ENCODE peak calls at places on chromosomes 13 and 19, in ten cellular contexts. O, N, R, F, B, X, H, U, K and I are unnamed samples.

GRCh38 chr19:643736-644135 is 4.1 kb downstream of the FGF22 start:
- DNase-seq in O (no peak), N (no peak), R (no peak), F (no peak), B (no peak), X (no peak), H (no peak), U (no peak), K (no peak), I (no peak)

GRCh38 chr19:40467007-40467565 is 285 bp downstream of the SPTBN4 start:
- DNase-seq in O (no peak), N (peak), R (no peak), F (peak), B (no peak), X (no peak), H (no peak), U (no peak), K (no peak), I (no peak)

GRCh38 chr19:19647037-19647835 is 3.8 kb upstream of the GMIP start:
- DNase-seq in O (no peak), N (no peak), R (no peak), F (no peak), B (no peak), X (no peak), H (no peak), U (no peak), K (no peak), I (no peak)

GRCh38 chr19:32646556-32646955 is 28.4 kb downstream of the ANKRD27 start:
- DNase-seq in O (no peak), N (no peak), R (no peak), F (no peak), B (no peak), X (no peak), H (no peak), U (no peak), K (no peak), I (no peak)

GRCh38 chr13:86020350-86021002 is 221.3 kb upstream of the SLITRK6 start:
- DNase-seq in O (no peak), N (no peak), R (peak), F (no peak), B (no peak), X (peak), H (peak), U (no peak), K (no peak), I (no peak)

GRCh38 chr19:8617984-8618383 is 7.5 kb upstream of the ADAMTS10 start:
- DNase-seq in O (no peak), N (no peak), R (no peak), F (no peak), B (no peak), X (no peak), H (no peak), U (no peak), K (no peak), I (no peak)

GRCh38 chr19:31648347-31648746 is 299.1 kb upstream of the TSHZ3 start:
- DNase-seq in O (no peak), N (no peak), R (no peak), F (no peak), B (no peak), X (no peak), H (peak), U (no peak), K (no peak), I (no peak)

GRCh38 chr19:38634757-38635482 is 12.5 kb upstream of the ACTN4 start:
- DNase-seq in O (peak), N (peak), R (peak), F (peak), B (peak), X (no peak), H (no peak), U (no peak), K (peak), I (peak)

GRCh38 chr19:36152061-36152885 is at the start of gene COX7A1:
- DNase-seq in O (no peak), N (peak), R (no peak), F (peak), B (no peak), X (no peak), H (no peak), U (no peak), K (no peak), I (no peak)

GRCh38 chr19:54928299-54928698 is 19.0 kb downstream of the NLRP7 start:
- DNase-seq in O (no peak), N (no peak), R (no peak), F (no peak), B (no peak), X (no peak), H (no peak), U (no peak), K (no peak), I (no peak)

GRCh38 chr19:57800696-57801095 is 14.0 kb downstream of the ZNF552 start:
- DNase-seq in O (no peak), N (no peak), R (no peak), F (no peak), B (no peak), X (no peak), H (no peak), U (no peak), K (no peak), I (no peak)

GRCh38 chr13:43054803-43055802 is 31.7 kb downstream of the DNAJC15 start:
- DNase-seq in O (no peak), N (no peak), R (no peak), F (peak), B (peak), X (no peak), H (peak), U (no peak), K (no peak), I (no peak)

GRCh38 chr13:79212064-79212619 is 193.9 kb downstream of the RBM26 start:
- DNase-seq in O (no peak), N (no peak), R (peak), F (no peak), B (no peak), X (no peak), H (no peak), U (peak), K (no peak), I (no peak)

GRCh38 chr19:16232127-16232526 is 34.4 kb downstream of the AP1M1 start:
- DNase-seq in O (no peak), N (no peak), R (no peak), F (no peak), B (no peak), X (no peak), H (no peak), U (no peak), K (no peak), I (no peak)

GRCh38 chr13:40916207-40916998 is 102.7 kb downstream of the ELF1 start:
- DNase-seq in O (no peak), N (no peak), R (no peak), F (no peak), B (no peak), X (no peak), H (no peak), U (no peak), K (no peak), I (no peak)

GRCh38 chr13:94181461-94182107 is 297.9 kb downstream of the DCT start:
- DNase-seq in O (no peak), N (no peak), R (no peak), F (no peak), B (no peak), X (no peak), H (no peak), U (no peak), K (no peak), I (no peak)

GRCh38 chr13:47279956-47280355 is 383.1 kb upstream of the HTR2A start:
- DNase-seq in O (no peak), N (no peak), R (no peak), F (no peak), B (no peak), X (no peak), H (no peak), U (no peak), K (no peak), I (no peak)

GRCh38 chr19:14434157-14434501 is 1.0 kb downstream of the PKN1 start:
- DNase-seq in O (no peak), N (no peak), R (no peak), F (no peak), B (no peak), X (no peak), H (no peak), U (no peak), K (no peak), I (no peak)

GRCh38 chr13:63843766-63844699 is 2428.4 kb upstream of the PCDH20 start:
- DNase-seq in O (no peak), N (no peak), R (no peak), F (no peak), B (no peak), X (no peak), H (no peak), U (no peak), K (no peak), I (no peak)

GRCh38 chr19:45423589-45424190 is at the start of gene ERCC1:
- DNase-seq in O (peak), N (peak), R (peak), F (peak), B (peak), X (peak), H (peak), U (peak), K (peak), I (peak)

GRCh38 chr19:40502647-40503046 is 35.8 kb downstream of the SPTBN4 start:
- DNase-seq in O (no peak), N (no peak), R (no peak), F (peak), B (no peak), X (no peak), H (no peak), U (no peak), K (no peak), I (no peak)

GRCh38 chr13:74036373-74036772 is 97.8 kb downstream of the KLF12 start:
- DNase-seq in O (no peak), N (no peak), R (no peak), F (peak), B (no peak), X (peak), H (peak), U (no peak), K (no peak), I (no peak)

GRCh38 chr19:18674616-18675015 is 8.9 kb upstream of the CRTC1 start:
- DNase-seq in O (no peak), N (no peak), R (no peak), F (no peak), B (no peak), X (no peak), H (peak), U (no peak), K (no peak), I (no peak)

GRCh38 chr13:61898207-61898606 is 482.6 kb upstream of the PCDH20 start:
- DNase-seq in O (no peak), N (no peak), R (no peak), F (no peak), B (no peak), X (no peak), H (no peak), U (no peak), K (no peak), I (no peak)

GRCh38 chr19:19627442-19627715 is 641 bp downstream of the LPAR2 start:
- DNase-seq in O (no peak), N (no peak), R (no peak), F (no peak), B (peak), X (no peak), H (no peak), U (no peak), K (no peak), I (no peak)

GRCh38 chr19:8973501-8974091 is 36.6 kb downstream of the MUC16 start:
- DNase-seq in O (no peak), N (no peak), R (no peak), F (peak), B (no peak), X (no peak), H (no peak), U (no peak), K (no peak), I (no peak)

GRCh38 chr13:102654786-102655185 is 40.1 kb downstream of the METTL21C start:
- DNase-seq in O (no peak), N (no peak), R (no peak), F (no peak), B (no peak), X (no peak), H (no peak), U (no peak), K (no peak), I (no peak)

GRCh38 chr13:101623469-101624209 is 171.2 kb downstream of the ITGBL1 start:
- DNase-seq in O (no peak), N (no peak), R (no peak), F (no peak), B (no peak), X (no peak), H (no peak), U (no peak), K (no peak), I (no peak)

GRCh38 chr19:2841858-2842574 is 741 bp downstream of the ZNF555 start:
- DNase-seq in O (no peak), N (no peak), R (no peak), F (peak), B (no peak), X (no peak), H (no peak), U (no peak), K (peak), I (no peak)

GRCh38 chr19:5452594-5453565 is 2.3 kb upstream of the ZNRF4 start:
- DNase-seq in O (no peak), N (no peak), R (no peak), F (no peak), B (no peak), X (no peak), H (no peak), U (no peak), K (no peak), I (no peak)

GRCh38 chr13:41413907-41414306 is 43.4 kb upstream of the RGCC start:
- DNase-seq in O (no peak), N (no peak), R (no peak), F (no peak), B (no peak), X (no peak), H (no peak), U (no peak), K (no peak), I (no peak)

GRCh38 chr19:53553865-53554791 is 16.2 kb downstream of the ZNF331 start:
- DNase-seq in O (peak), N (peak), R (peak), F (no peak), B (peak), X (peak), H (peak), U (no peak), K (peak), I (peak)

GRCh38 chr13:112859817-112860190 is 109.2 kb upstream of the MCF2L start:
- DNase-seq in O (no peak), N (no peak), R (peak), F (peak), B (no peak), X (no peak), H (no peak), U (no peak), K (no peak), I (no peak)

GRCh38 chr13:44627441-44627840 is 51.3 kb upstream of the TSC22D1 start:
- DNase-seq in O (no peak), N (no peak), R (no peak), F (no peak), B (no peak), X (no peak), H (no peak), U (no peak), K (no peak), I (no peak)

GRCh38 chr19:33797821-33798633 is 1.4 kb downstream of the KCTD15 start:
- DNase-seq in O (no peak), N (peak), R (no peak), F (peak), B (no peak), X (no peak), H (peak), U (no peak), K (no peak), I (no peak)